ENCODE peak calls at places on chromosomes 3 and 15, in nine cellular contexts. I, D, W, G, P, N, V, M and Z are unnamed samples.
A peak's percentile ranks its signal among the peaks of the same experiment; 100 is the strongest.

GRCh38 chr15:24752354-24752753 is 76.8 kb downstream of the NPAP1 start:
- DNase-seq in I (no peak), D (no peak), W (no peak), G (no peak), P (no peak), N (no peak), V (no peak), M (no peak), Z (no peak)

GRCh38 chr3:127775398-127776109 is 46.8 kb downstream of the MGLL start:
- DNase-seq in I (peak; percentile 65), D (no peak), W (peak; percentile 90), G (no peak), P (peak; percentile 30), N (no peak), V (no peak), M (peak; percentile 82), Z (no peak)

GRCh38 chr3:184117649-184118048 is 17.5 kb upstream of the EIF2B5 start:
- DNase-seq in I (no peak), D (no peak), W (peak; percentile 5), G (no peak), P (no peak), N (no peak), V (no peak), M (no peak), Z (no peak)

GRCh38 chr3:101988591-101988990 is 139.3 kb downstream of the NFKBIZ start:
- DNase-seq in I (no peak), D (no peak), W (no peak), G (no peak), P (no peak), N (no peak), V (no peak), M (peak; percentile 19), Z (no peak)

GRCh38 chr15:84725001-84725491 is 9.1 kb upstream of the SEC11A start:
- DNase-seq in I (no peak), D (no peak), W (peak; percentile 54), G (no peak), P (no peak), N (peak; percentile 42), V (no peak), M (peak; percentile 46), Z (no peak)

GRCh38 chr15:85274315-85275050 is 105.9 kb upstream of the AKAP13 start:
- DNase-seq in I (no peak), D (no peak), W (no peak), G (no peak), P (no peak), N (no peak), V (no peak), M (no peak), Z (no peak)

GRCh38 chr15:48637639-48638038 is 7.9 kb downstream of the FBN1 start:
- DNase-seq in I (no peak), D (no peak), W (no peak), G (no peak), P (no peak), N (no peak), V (no peak), M (no peak), Z (no peak)

GRCh38 chr15:71651750-71652186 is 158.6 kb upstream of the NR2E3 start:
- DNase-seq in I (peak; percentile 36), D (no peak), W (no peak), G (peak; percentile 9), P (no peak), N (no peak), V (no peak), M (peak; percentile 85), Z (peak; percentile 25)

GRCh38 chr15:55588070-55588817 is at the start of gene PYGO1:
- DNase-seq in I (peak; percentile 88), D (no peak), W (peak; percentile 87), G (peak; percentile 71), P (peak; percentile 71), N (peak; percentile 17), V (no peak), M (peak; percentile 83), Z (no peak)

GRCh38 chr15:41876007-41876406 is 17.8 kb downstream of the SPTBN5 start:
- DNase-seq in I (no peak), D (no peak), W (no peak), G (no peak), P (no peak), N (no peak), V (no peak), M (no peak), Z (no peak)

GRCh38 chr3:16866447-16867025 is 18.2 kb upstream of the PLCL2 start:
- DNase-seq in I (no peak), D (no peak), W (no peak), G (no peak), P (no peak), N (peak; percentile 15), V (peak; percentile 48), M (peak; percentile 35), Z (no peak)

GRCh38 chr3:17407576-17407975 is 334.9 kb downstream of the TBC1D5 start:
- DNase-seq in I (no peak), D (no peak), W (no peak), G (no peak), P (no peak), N (no peak), V (no peak), M (no peak), Z (no peak)

GRCh38 chr3:125000661-125001060 is 55.1 kb downstream of the HEG1 start:
- DNase-seq in I (no peak), D (no peak), W (no peak), G (no peak), P (no peak), N (no peak), V (no peak), M (no peak), Z (no peak)

GRCh38 chr15:58286541-58286940 is 145.2 kb upstream of the LIPC start:
- DNase-seq in I (no peak), D (no peak), W (no peak), G (no peak), P (no peak), N (no peak), V (no peak), M (no peak), Z (no peak)

GRCh38 chr3:11290743-11291680 is 18.8 kb downstream of the ATG7 start:
- DNase-seq in I (no peak), D (no peak), W (no peak), G (no peak), P (no peak), N (peak; percentile 53), V (peak; percentile 63), M (peak; percentile 65), Z (no peak)

GRCh38 chr3:172307143-172307560 is 141.1 kb downstream of the GHSR start:
- DNase-seq in I (no peak), D (no peak), W (no peak), G (no peak), P (no peak), N (no peak), V (no peak), M (peak; percentile 25), Z (no peak)

GRCh38 chr3:187850256-187851010 is 105.2 kb upstream of the BCL6 start:
- DNase-seq in I (no peak), D (no peak), W (peak; percentile 90), G (no peak), P (peak; percentile 38), N (no peak), V (no peak), M (no peak), Z (no peak)

GRCh38 chr3:187169231-187169960 is 27.9 kb upstream of the RTP1 start:
- DNase-seq in I (no peak), D (no peak), W (no peak), G (no peak), P (no peak), N (no peak), V (no peak), M (no peak), Z (no peak)

GRCh38 chr3:123098411-123099330 is 31.8 kb downstream of the PDIA5 start:
- DNase-seq in I (peak; percentile 66), D (no peak), W (no peak), G (no peak), P (no peak), N (no peak), V (no peak), M (no peak), Z (no peak)

GRCh38 chr3:45258317-45258716 is 32.2 kb upstream of the TMEM158 start:
- DNase-seq in I (peak; percentile 54), D (no peak), W (no peak), G (no peak), P (no peak), N (no peak), V (no peak), M (no peak), Z (no peak)

GRCh38 chr3:32146669-32147315 is 40.4 kb downstream of the GPD1L start:
- DNase-seq in I (no peak), D (no peak), W (no peak), G (no peak), P (no peak), N (no peak), V (no peak), M (no peak), Z (no peak)
- H3K4me3 ChIP-seq in I (no peak overlapping the region), D (no peak overlapping the region), W (no peak overlapping the region), G (no peak overlapping the region), P (no peak overlapping the region), N (no peak overlapping the region), V (no peak overlapping the region), M (no peak overlapping the region), Z (no peak overlapping the region)

GRCh38 chr15:63155486-63155885 is 1.8 kb downstream of the RPS27L start:
- DNase-seq in I (no peak), D (no peak), W (no peak), G (no peak), P (no peak), N (no peak), V (no peak), M (no peak), Z (no peak)
- H3K4me3 ChIP-seq in I (no peak overlapping the region), D (peak overlapping the region; percentile 66), W (no peak overlapping the region), G (peak overlapping the region; percentile 64), P (no peak overlapping the region), N (no peak overlapping the region), V (no peak overlapping the region), M (peak overlapping the region; percentile 92), Z (peak overlapping the region; percentile 98)

DNA sequence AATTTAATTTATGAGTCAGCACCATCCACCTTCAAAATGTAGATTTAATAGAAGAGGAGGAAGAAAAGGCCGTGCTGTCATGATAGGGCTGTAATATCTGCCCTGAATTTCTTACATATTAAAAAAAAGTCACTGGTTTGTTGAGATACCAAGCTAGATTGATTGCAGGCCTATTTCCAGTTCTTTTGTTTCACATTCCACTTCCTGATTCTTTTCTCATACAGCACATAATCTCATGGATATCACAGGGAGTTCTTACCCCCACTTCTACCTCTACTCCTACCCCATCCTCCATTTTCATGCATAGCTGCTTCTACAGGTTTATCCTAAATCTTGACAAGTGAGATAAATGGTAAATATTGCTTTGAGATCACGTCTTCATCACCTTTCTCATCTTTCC is 290.2 kb downstream of the ZBTB20 start:
- DNase-seq in I (no peak), D (no peak), W (no peak), G (no peak), P (no peak), N (no peak), V (no peak), M (no peak), Z (no peak)
- H3K4me3 ChIP-seq in I (no peak overlapping the region), D (no peak overlapping the region), W (no peak overlapping the region), G (no peak overlapping the region), P (no peak overlapping the region), N (no peak overlapping the region), V (no peak overlapping the region), M (no peak overlapping the region), Z (no peak overlapping the region)

DNA sequence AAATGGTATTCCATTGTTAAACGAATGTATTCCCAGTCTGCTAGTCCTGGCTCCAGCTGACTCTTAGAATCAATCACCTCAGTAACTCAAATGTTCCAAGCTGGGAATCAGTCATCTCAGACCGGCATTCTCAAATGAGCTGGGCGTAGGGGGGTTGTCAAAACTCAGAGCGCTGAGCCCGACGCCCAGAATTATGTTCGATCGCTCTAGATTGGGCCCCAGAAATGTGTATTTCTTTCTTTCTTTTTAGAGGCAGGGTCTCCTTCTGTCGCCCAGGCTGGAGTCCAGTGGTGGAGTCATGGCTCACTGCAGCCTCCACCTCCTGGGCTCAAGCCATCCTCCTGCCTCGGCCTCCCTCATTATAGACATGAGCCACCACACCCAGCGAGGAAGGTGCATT is 99.3 kb upstream of the IGF1R start:
- DNase-seq in I (no peak), D (no peak), W (no peak), G (no peak), P (no peak), N (no peak), V (no peak), M (no peak), Z (no peak)
- H3K4me3 ChIP-seq in I (peak overlapping the region; percentile 61), D (peak overlapping the region; percentile 57), W (no peak overlapping the region), G (peak overlapping the region; percentile 58), P (peak overlapping the region; percentile 52), N (no peak overlapping the region), V (no peak overlapping the region), M (peak overlapping the region; percentile 62), Z (peak overlapping the region; percentile 59)